ENCODE peak calls at places on chromosome 10, in nine cellular contexts. One of them, this sample, is unnamed.
A peak's percentile ranks its signal among the peaks of the same experiment; 100 is the strongest.

GRCh38 chr10:131850490-131850880 is 50.3 kb upstream of the PPP2R2D start:
- DNase-seq in Peyer's patch: no peak
- DNase-seq in HTR-8/SVneo: no peak
- DNase-seq in EL: peak; percentile 6
- DNase-seq in kidney glomerular epithelial cell: no peak
- DNase-seq in skeletal muscle cell: no peak
- DNase-seq in COR-L47: no peak
- DNase-seq in stimulated activated CD8-positive, alpha-beta memory T cell treated with anti-CD3 and anti-CD28 coated beads, Interleukin-15, amount 100 ng/mL, for 1 hour: no peak
- DNase-seq in HT-29: no peak
- DNase-seq in this sample: no peak

GRCh38 chr10:73793456-73793855 is 8.1 kb downstream of the ZSWIM8 start:
- DNase-seq in Peyer's patch: no peak
- DNase-seq in HTR-8/SVneo: no peak
- DNase-seq in EL: no peak
- DNase-seq in kidney glomerular epithelial cell: no peak
- DNase-seq in skeletal muscle cell: no peak
- DNase-seq in COR-L47: no peak
- DNase-seq in stimulated activated CD8-positive, alpha-beta memory T cell treated with anti-CD3 and anti-CD28 coated beads, Interleukin-15, amount 100 ng/mL, for 1 hour: no peak
- DNase-seq in HT-29: no peak
- DNase-seq in this sample: no peak

GRCh38 chr10:69901623-69902505 is 100.2 kb downstream of the COL13A1 start:
- DNase-seq in Peyer's patch: peak; percentile 77
- DNase-seq in HTR-8/SVneo: peak; percentile 80
- DNase-seq in EL: peak; percentile 60
- DNase-seq in kidney glomerular epithelial cell: peak; percentile 22
- DNase-seq in skeletal muscle cell: no peak
- DNase-seq in COR-L47: no peak
- DNase-seq in stimulated activated CD8-positive, alpha-beta memory T cell treated with anti-CD3 and anti-CD28 coated beads, Interleukin-15, amount 100 ng/mL, for 1 hour: no peak
- DNase-seq in HT-29: peak; percentile 50
- DNase-seq in this sample: peak; percentile 88

GRCh38 chr10:104899779-104900178 is 258.7 kb downstream of the SORCS3 start:
- DNase-seq in Peyer's patch: no peak
- DNase-seq in HTR-8/SVneo: no peak
- DNase-seq in EL: no peak
- DNase-seq in kidney glomerular epithelial cell: no peak
- DNase-seq in skeletal muscle cell: no peak
- DNase-seq in COR-L47: no peak
- DNase-seq in stimulated activated CD8-positive, alpha-beta memory T cell treated with anti-CD3 and anti-CD28 coated beads, Interleukin-15, amount 100 ng/mL, for 1 hour: no peak
- DNase-seq in HT-29: no peak
- DNase-seq in this sample: no peak

GRCh38 chr10:45075821-45076220 is 75.1 kb downstream of the ZNF22 start:
- DNase-seq in Peyer's patch: no peak
- DNase-seq in HTR-8/SVneo: no peak
- DNase-seq in EL: no peak
- DNase-seq in kidney glomerular epithelial cell: no peak
- DNase-seq in skeletal muscle cell: no peak
- DNase-seq in COR-L47: no peak
- DNase-seq in stimulated activated CD8-positive, alpha-beta memory T cell treated with anti-CD3 and anti-CD28 coated beads, Interleukin-15, amount 100 ng/mL, for 1 hour: no peak
- DNase-seq in HT-29: no peak
- DNase-seq in this sample: no peak

GRCh38 chr10:23081891-23082290 is 13.5 kb upstream of the MSRB2 start:
- DNase-seq in Peyer's patch: no peak
- DNase-seq in HTR-8/SVneo: no peak
- DNase-seq in EL: peak; percentile 8
- DNase-seq in kidney glomerular epithelial cell: no peak
- DNase-seq in skeletal muscle cell: no peak
- DNase-seq in COR-L47: no peak
- DNase-seq in stimulated activated CD8-positive, alpha-beta memory T cell treated with anti-CD3 and anti-CD28 coated beads, Interleukin-15, amount 100 ng/mL, for 1 hour: no peak
- DNase-seq in HT-29: peak; percentile 3
- DNase-seq in this sample: no peak

GRCh38 chr10:110553905-110554304 is 13.6 kb upstream of the SMC3 start:
- DNase-seq in Peyer's patch: no peak
- DNase-seq in HTR-8/SVneo: no peak
- DNase-seq in EL: no peak
- DNase-seq in kidney glomerular epithelial cell: no peak
- DNase-seq in skeletal muscle cell: no peak
- DNase-seq in COR-L47: no peak
- DNase-seq in stimulated activated CD8-positive, alpha-beta memory T cell treated with anti-CD3 and anti-CD28 coated beads, Interleukin-15, amount 100 ng/mL, for 1 hour: no peak
- DNase-seq in HT-29: no peak
- DNase-seq in this sample: peak; percentile 35

GRCh38 chr10:97451605-97452004 is 5.6 kb downstream of the ZDHHC16 start:
- DNase-seq in Peyer's patch: no peak
- DNase-seq in HTR-8/SVneo: no peak
- DNase-seq in EL: no peak
- DNase-seq in kidney glomerular epithelial cell: no peak
- DNase-seq in skeletal muscle cell: no peak
- DNase-seq in COR-L47: no peak
- DNase-seq in stimulated activated CD8-positive, alpha-beta memory T cell treated with anti-CD3 and anti-CD28 coated beads, Interleukin-15, amount 100 ng/mL, for 1 hour: no peak
- DNase-seq in HT-29: no peak
- DNase-seq in this sample: no peak

GRCh38 chr10:97117372-97117771 is 68.4 kb downstream of the SLIT1 start:
- DNase-seq in Peyer's patch: no peak
- DNase-seq in HTR-8/SVneo: no peak
- DNase-seq in EL: no peak
- DNase-seq in kidney glomerular epithelial cell: peak; percentile 25
- DNase-seq in skeletal muscle cell: no peak
- DNase-seq in COR-L47: no peak
- DNase-seq in stimulated activated CD8-positive, alpha-beta memory T cell treated with anti-CD3 and anti-CD28 coated beads, Interleukin-15, amount 100 ng/mL, for 1 hour: no peak
- DNase-seq in HT-29: peak; percentile 63
- DNase-seq in this sample: no peak